ENCODE peak calls at places on chromosomes 11 and 22, in seven cellular contexts. D, N, F, H, Z, P and G are unnamed samples.

GRCh38 chr11:134380229-134380628 is 31.8 kb downstream of the B3GAT1 start:
- DNase-seq in D (no peak), N (no peak), F (no peak), H (no peak), Z (no peak), P (no peak), G (no peak)

GRCh38 chr11:105906517-105906916 is 115.5 kb downstream of the MSANTD4 start:
- DNase-seq in D (no peak), N (no peak), F (no peak), H (no peak), Z (no peak), P (no peak), G (no peak)

GRCh38 chr11:4576880-4577279 is 4.7 kb upstream of the OR52I2 start:
- DNase-seq in D (no peak), N (no peak), F (no peak), H (no peak), Z (no peak), P (no peak), G (peak; percentile 16)

GRCh38 chr11:56531856-56532255 is 11.2 kb downstream of the OR5M11 start:
- DNase-seq in D (no peak), N (no peak), F (no peak), H (no peak), Z (no peak), P (no peak), G (no peak)

GRCh38 chr11:134736251-134737072 is 324.4 kb upstream of the B3GAT1 start:
- DNase-seq in D (no peak), N (no peak), F (no peak), H (no peak), Z (no peak), P (no peak), G (peak; percentile 15)

GRCh38 chr22:31742115-31742514 is 7.8 kb downstream of the PRR14L start:
- DNase-seq in D (no peak), N (no peak), F (no peak), H (no peak), Z (no peak), P (no peak), G (no peak)

GRCh38 chr11:66589996-66590675 is 2.7 kb downstream of the CCDC87 start:
- DNase-seq in D (no peak), N (no peak), F (no peak), H (no peak), Z (no peak), P (no peak), G (no peak)

GRCh38 chr11:45209480-45209879 is 63.0 kb downstream of the PRDM11 start:
- DNase-seq in D (no peak), N (no peak), F (no peak), H (no peak), Z (no peak), P (no peak), G (no peak)

GRCh38 chr11:68524681-68525080 is 64.1 kb downstream of the PPP6R3 start:
- DNase-seq in D (no peak), N (no peak), F (peak; percentile 22), H (no peak), Z (no peak), P (no peak), G (no peak)

GRCh38 chr11:11895672-11896071 is 53.9 kb downstream of the USP47 start:
- DNase-seq in D (no peak), N (no peak), F (peak; percentile 37), H (no peak), Z (no peak), P (peak; percentile 3), G (no peak)

GRCh38 chr11:120400564-120401364 is 64.6 kb downstream of the ARHGEF12 start:
- DNase-seq in D (no peak), N (no peak), F (peak; percentile 83), H (no peak), Z (no peak), P (peak; percentile 69), G (peak; percentile 46)

GRCh38 chr11:108973402-108974119 is 308.7 kb downstream of the DDX10 start:
- DNase-seq in D (no peak), N (no peak), F (no peak), H (no peak), Z (no peak), P (no peak), G (no peak)

GRCh38 chr11:102312656-102313055 is 4.6 kb upstream of the BIRC3 start:
- DNase-seq in D (no peak), N (no peak), F (peak; percentile 7), H (no peak), Z (no peak), P (no peak), G (peak; percentile 77)

GRCh38 chr11:81963018-81963417 is 770.6 kb downstream of the FAM181B start:
- DNase-seq in D (no peak), N (no peak), F (peak; percentile 31), H (no peak), Z (no peak), P (peak; percentile 6), G (peak; percentile 68)

GRCh38 chr22:31692186-31692886 is 30.3 kb upstream of the PISD start:
- DNase-seq in D (no peak), N (no peak), F (no peak), H (no peak), Z (no peak), P (no peak), G (peak; percentile 3)

GRCh38 chr11:122746611-122747305 is 91.2 kb downstream of the UBASH3B start:
- DNase-seq in D (no peak), N (no peak), F (no peak), H (no peak), Z (no peak), P (no peak), G (no peak)

GRCh38 chr11:132901638-132902610 is 630.4 kb downstream of the OPCML start:
- DNase-seq in D (no peak), N (no peak), F (no peak), H (no peak), Z (no peak), P (no peak), G (no peak)

GRCh38 chr22:46942816-46943783 is 180.7 kb downstream of the TBC1D22A start:
- DNase-seq in D (no peak), N (no peak), F (no peak), H (no peak), Z (no peak), P (no peak), G (no peak)

GRCh38 chr22:19149047-19149883 is 827 bp downstream of the GSC2 start:
- DNase-seq in D (no peak), N (peak; percentile 49), F (no peak), H (no peak), Z (no peak), P (no peak), G (peak; percentile 40)

GRCh38 chr11:123700774-123701173 is 40.7 kb downstream of the ZNF202 start:
- DNase-seq in D (no peak), N (no peak), F (no peak), H (no peak), Z (no peak), P (no peak), G (no peak)

GRCh38 chr11:128535468-128536457 is 51.6 kb downstream of the ETS1 start:
- DNase-seq in D (no peak), N (no peak), F (no peak), H (no peak), Z (peak; percentile 32), P (no peak), G (no peak)